ENCODE peak calls at places on chromosome 10, in six cellular contexts. Y is tibial artery; G is A172; Q is stimulated activated CD8-positive, alpha-beta memory T cell treated with anti-CD3 and anti-CD28 coated beads, Interleukin-7, amount 100 ng/mL, for 4 hours; D is GM03348; K is H54. M is an unnamed sample.

GRCh38 chr10:71684356-71685173 is 35.0 kb downstream of the C10orf105 start:
- DNase-seq in Y (no peak), G (peak), Q (no peak), D (no peak), K (peak), M (peak)

GRCh38 chr10:97770265-97770664 is 1.5 kb downstream of the SFRP5 start:
- DNase-seq in Y (no peak), G (no peak), Q (no peak), D (no peak), K (no peak), M (no peak)

GRCh38 chr10:92538231-92538958 is 35.5 kb downstream of the IDE start:
- DNase-seq in Y (no peak), G (no peak), Q (no peak), D (no peak), K (no peak), M (no peak)

GRCh38 chr10:76733441-76733840 is 904.2 kb downstream of the KCNMA1 start:
- DNase-seq in Y (no peak), G (no peak), Q (no peak), D (no peak), K (no peak), M (no peak)

GRCh38 chr10:71963756-71964668 is at the start of gene CHST3:
- DNase-seq in Y (peak), G (peak), Q (no peak), D (peak), K (peak), M (no peak)

GRCh38 chr10:66678521-66678920 is 247.3 kb upstream of the LRRTM3 start:
- DNase-seq in Y (no peak), G (no peak), Q (no peak), D (peak), K (no peak), M (no peak)

GRCh38 chr10:63241898-63242297 is 108.8 kb downstream of the NRBF2 start:
- DNase-seq in Y (no peak), G (no peak), Q (no peak), D (no peak), K (no peak), M (no peak)

GRCh38 chr10:78579995-78580394 is 488.8 kb upstream of the ZMIZ1 start:
- DNase-seq in Y (no peak), G (no peak), Q (no peak), D (no peak), K (no peak), M (no peak)

GRCh38 chr10:102796407-102797176 is 40.6 kb downstream of the CYP17A1 start:
- DNase-seq in Y (peak), G (peak), Q (peak), D (peak), K (no peak), M (no peak)

GRCh38 chr10:93199221-93199681 is 125.6 kb downstream of the CYP26A1 start:
- DNase-seq in Y (peak), G (peak), Q (no peak), D (peak), K (no peak), M (peak)